ENCODE peak calls at places on chromosomes 7 and 10, in five cellular contexts. B is breast epithelium, O is tibial nerve, T is HCT116, Z is IMR-90. Y is an unnamed sample. For H3K36me3, the result is how much of the 10 kb centered on the place peaks cover.

GRCh38 chr10:133307776-133308430 is 769 bp downstream of the TUBGCP2 start:
- DNase-seq in O (peak), T (no peak), Z (peak), B (peak), Y (peak)

GRCh38 chr10:129193148-129193547 is 273.9 kb upstream of the MGMT start:
- DNase-seq in B (no peak), O (peak), Z (no peak), T (no peak), Y (no peak)

GRCh38 chr10:66717221-66717981 is 208.4 kb upstream of the LRRTM3 start:
- DNase-seq in Z (no peak), T (no peak), B (no peak), O (no peak), Y (no peak)

GRCh38 chr7:8143151-8143874 is 118.7 kb downstream of the ICA1 start:
- DNase-seq in O (no peak), T (no peak), B (no peak), Z (no peak), Y (no peak)

GRCh38 chr10:130742936-130743675 is 568.4 kb downstream of the TCERG1L start:
- DNase-seq in B (no peak), O (no peak), Z (no peak), T (no peak), Y (peak)

GRCh38 chr10:101693701-101694055 is 1.3 kb downstream of the FBXW4 start:
- DNase-seq in Z (peak), B (no peak), T (no peak), O (peak), Y (no peak)

GRCh38 chr10:129958686-129959543 is 5.2 kb downstream of the EBF3 start:
- DNase-seq in O (no peak), T (no peak), B (no peak), Z (no peak), Y (peak)

GRCh38 chr10:31635415-31636065 is 293.1 kb downstream of the ARHGAP12 start:
- DNase-seq in O (no peak), T (no peak), B (no peak), Z (peak), Y (no peak)

GRCh38 chr7:149881328-149882263 is 7.8 kb downstream of the ATP6V0E2 start:
- DNase-seq in Z (no peak), B (no peak), T (no peak), O (no peak), Y (no peak)

GRCh38 chr10:14584643-14585042 is 190.1 kb downstream of the FAM107B start:
- DNase-seq in T (no peak), O (no peak), Z (no peak), B (no peak), Y (peak)

GRCh38 chr7:108385834-108386422 is 70.3 kb downstream of the NRCAM start:
- DNase-seq in O (no peak), T (no peak), B (no peak), Z (no peak), Y (no peak)

GRCh38 chr10:30070001-30070759 is 10.8 kb upstream of the JCAD start:
- DNase-seq in B (no peak), O (no peak), Z (no peak), T (no peak), Y (no peak)

GRCh38 chr10:3067045-3067858 is at the start of gene PFKP:
- DNase-seq in B (no peak), O (no peak), T (no peak), Z (no peak), Y (no peak)

GRCh38 chr7:22417349-22417748 is 60.4 kb upstream of the RAPGEF5 start:
- DNase-seq in O (no peak), B (no peak), Z (no peak), T (no peak), Y (no peak)

GRCh38 chr7:66183700-66184099 is 21.4 kb upstream of the TPST1 start:
- DNase-seq in Z (peak), O (no peak), T (no peak), B (no peak), Y (no peak)

GRCh38 chr7:90994601-90995000 is 269.6 kb upstream of the FZD1 start:
- DNase-seq in T (no peak), Z (no peak), B (no peak), O (no peak), Y (no peak)

GRCh38 chr10:83274088-83274487 is 865.2 kb upstream of the GHITM start:
- DNase-seq in O (no peak), B (no peak), Z (no peak), T (no peak), Y (no peak)

GRCh38 chr7:1591876-1592275 is 22.0 kb upstream of the PSMG3 start:
- DNase-seq in O (no peak), Z (no peak), T (no peak), B (no peak), Y (no peak)

GRCh38 chr10:107915277-107915634 is 750.8 kb upstream of the SORCS1 start:
- DNase-seq in B (no peak), O (no peak), Z (no peak), T (no peak), Y (no peak)

GRCh38 chr10:15744217-15744865 is 24.6 kb upstream of the ITGA8 start:
- DNase-seq in T (peak), O (peak), B (no peak), Z (peak), Y (peak)

GRCh38 chr10:77837248-77837924 is 89.2 kb downstream of the DLG5 start:
- DNase-seq in B (no peak), T (no peak), Z (peak), O (peak), Y (peak)

GRCh38 chr10:4527281-4527960 is 298.6 kb upstream of the AKR1E2 start:
- DNase-seq in B (no peak), O (no peak), Z (peak), T (no peak), Y (no peak)

GRCh38 chr7:131431289-131431688 is 103.6 kb downstream of the MKLN1 start:
- DNase-seq in O (peak), T (no peak), Z (peak), B (no peak), Y (peak)

GRCh38 chr7:5755704-5756131 is 25.7 kb downstream of the RNF216 start:
- DNase-seq in O (no peak), B (no peak), Z (peak), T (no peak), Y (no peak)

GRCh38 chr10:17888189-17888588 is 63.5 kb upstream of the SLC39A12 start:
- DNase-seq in Z (no peak), T (no peak), B (no peak), O (no peak), Y (no peak)

GRCh38 chr7:8260871-8261707 is 878 bp downstream of the ICA1 start:
- DNase-seq in Z (no peak), O (peak), T (no peak), B (peak), Y (peak)

GRCh38 chr10:12154516-12154915 is 25.0 kb downstream of the SEC61A2 start:
- DNase-seq in T (no peak), B (no peak), Z (no peak), O (no peak), Y (no peak)

GRCh38 chr7:148084138-148084537 is 506.4 kb upstream of the C7orf33 start:
- DNase-seq in T (peak), B (no peak), O (peak), Z (peak), Y (peak)

GRCh38 chr7:46633200-46633599 is 712.1 kb upstream of the IGFBP3 start:
- DNase-seq in B (no peak), Z (no peak), O (no peak), T (no peak), Y (no peak)
- TF ChIP-seq POLR2A in B (no peak), Z (no peak), O (no peak), T (no peak), Y (no peak)

GRCh38 chr7:138916731-138917130 is 64.5 kb downstream of the KIAA1549 start:
- DNase-seq in B (no peak), O (no peak), T (no peak), Z (no peak), Y (no peak)
- H3K36me3 ChIP-seq in B (under half), O (under half), T (under half), Z (under half), Y (under half)

GRCh38 chr7:81583882-81584533 is 185.8 kb downstream of the HGF start:
- DNase-seq in B (no peak), O (no peak), Z (no peak), T (no peak), Y (no peak)
- TF ChIP-seq POLR2A in B (no peak), O (no peak), Z (no peak), T (no peak), Y (no peak)

DNA sequence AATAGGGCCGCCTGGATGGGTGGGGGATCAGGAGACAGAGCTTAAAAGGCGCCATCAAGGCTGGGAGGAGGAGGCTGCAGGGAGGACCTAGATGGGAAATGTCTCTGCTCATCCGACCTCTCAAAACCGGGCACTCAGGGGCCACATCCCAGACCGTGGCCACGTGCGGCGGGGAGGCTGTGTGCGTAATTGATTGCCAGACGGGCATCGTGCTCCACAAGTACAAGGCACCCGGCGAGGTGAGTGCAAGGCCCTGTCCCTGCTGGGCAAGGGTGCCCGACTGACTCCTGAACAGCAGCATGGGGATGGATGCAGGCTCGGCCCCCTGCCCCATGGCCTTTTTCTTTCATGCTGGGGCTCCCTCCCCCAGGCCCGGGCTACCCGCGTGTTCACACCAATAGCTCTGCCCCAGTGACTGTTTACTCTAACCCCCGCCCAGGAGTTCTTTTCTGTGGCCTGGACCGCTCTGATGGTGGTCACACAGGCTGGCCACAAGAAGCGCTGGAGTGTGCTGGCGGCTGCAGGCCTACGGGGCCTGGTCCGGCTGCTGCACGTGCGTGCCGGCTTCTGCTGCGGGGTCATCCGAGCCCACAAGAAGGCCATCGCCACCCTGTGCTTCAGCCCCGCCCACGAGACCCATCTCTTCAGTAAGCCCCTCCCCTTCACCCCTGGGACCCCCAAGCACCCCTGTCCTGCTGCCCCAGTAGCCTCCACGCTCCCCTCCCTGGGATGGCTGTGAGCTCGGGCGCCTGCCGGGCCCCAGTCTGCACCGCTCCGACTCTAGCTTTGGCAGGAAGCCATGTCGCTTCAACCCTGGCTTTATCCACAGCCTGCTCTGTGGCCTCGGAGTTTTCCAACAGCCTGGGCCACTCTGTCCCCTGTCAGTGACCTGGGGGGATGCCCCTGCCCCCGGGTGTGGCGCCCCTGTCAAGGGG is 3.9 kb downstream of the LRWD1 start:
- DNase-seq in T (no peak), O (no peak), Z (no peak), B (no peak), Y (no peak)
- H3K36me3 ChIP-seq in T (under half), O (under half), Z (under half), B (under half), Y (half or more)

GRCh38 chr7:50449881-50450690 is at the start of gene FIGNL1:
- DNase-seq in Z (peak), T (peak), B (peak), O (peak), Y (peak)
- TF ChIP-seq POLR2A in Z (no peak), T (no peak), B (no peak), O (peak), Y (no peak)

DNA sequence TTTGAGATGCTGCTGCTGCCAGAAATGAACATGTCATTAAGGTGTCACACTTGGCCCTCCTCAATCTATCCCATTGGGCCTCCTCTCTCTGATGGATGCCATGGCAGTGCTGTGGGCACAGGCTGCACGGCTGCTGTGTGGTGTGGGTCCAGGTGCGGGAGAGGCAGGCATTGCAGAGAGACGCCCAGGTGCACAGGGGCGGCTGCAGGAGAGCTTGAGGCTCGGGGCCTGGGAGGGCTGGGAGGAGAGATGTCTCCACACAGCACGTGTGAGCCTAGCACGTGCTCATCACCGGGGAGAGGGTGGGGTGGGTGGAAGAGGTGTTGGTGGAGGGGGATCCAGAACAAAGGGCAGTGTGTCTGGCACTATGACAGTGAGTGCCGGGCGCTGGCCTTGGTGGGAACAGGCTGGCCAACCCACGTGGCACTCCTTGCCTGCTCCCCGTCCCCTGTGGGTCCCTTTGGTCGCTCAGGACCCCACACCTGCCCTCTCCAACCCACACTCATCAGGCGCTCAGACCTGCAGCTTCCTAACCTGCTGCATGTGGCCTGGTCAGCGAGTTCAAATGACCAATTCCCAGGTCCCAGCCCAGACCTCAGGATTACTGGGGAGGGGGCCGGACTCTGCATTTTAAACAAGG is 39.9 kb upstream of the BNIP3 start:
- DNase-seq in T (no peak), B (no peak), O (no peak), Z (no peak), Y (no peak)
- H3K36me3 ChIP-seq in T (under half), B (under half), O (under half), Z (under half), Y (under half)

GRCh38 chr7:11985971-11986370 is 154.0 kb upstream of the THSD7A start:
- DNase-seq in B (no peak), Z (no peak), O (no peak), T (no peak), Y (no peak)

GRCh38 chr7:11988186-11988585 is 156.2 kb upstream of the THSD7A start:
- DNase-seq in T (no peak), O (no peak), B (no peak), Z (no peak), Y (no peak)

GRCh38 chr7:11985376-11985775 is 153.4 kb upstream of the THSD7A start:
- DNase-seq in T (no peak), B (no peak), O (no peak), Z (no peak), Y (no peak)
- TF ChIP-seq POLR2A in T (no peak), B (no peak), O (no peak), Z (no peak), Y (no peak)

DNA sequence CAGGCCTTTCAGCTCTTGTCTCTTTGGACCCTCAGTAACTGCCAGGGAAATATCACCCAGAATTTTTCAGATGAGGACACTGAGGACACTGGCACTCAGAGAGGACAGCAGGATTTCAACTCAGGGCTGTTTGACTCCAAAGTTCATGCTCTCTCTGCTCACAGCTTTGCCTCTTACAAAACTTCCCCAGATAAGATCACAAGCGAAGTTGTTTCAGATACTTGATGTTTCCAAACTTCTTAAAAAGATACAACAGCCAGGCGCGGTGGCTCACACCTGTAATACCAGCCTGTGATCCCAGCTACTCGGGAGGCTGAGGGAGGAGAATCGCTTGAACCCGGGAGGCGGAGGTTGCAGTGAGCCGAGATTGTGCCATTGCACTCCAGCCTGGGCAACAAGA is 32.4 kb upstream of the ZRANB1 start:
- DNase-seq in B (no peak), Z (no peak), O (no peak), T (no peak), Y (no peak)
- H3K36me3 ChIP-seq in B (under half), Z (under half), O (under half), T (under half), Y (under half)

GRCh38 chr10:22340362-22341189 is 4.7 kb upstream of the SPAG6 start:
- DNase-seq in T (peak), B (no peak), O (peak), Z (peak), Y (peak)
- TF ChIP-seq POLR2A in T (no peak), B (peak), O (peak), Z (peak), Y (no peak)

Y was measured in stomach.